ENCODE peak calls at places on chromosomes 7 and 10, in seven cellular contexts. One of them, this sample, is unnamed.

GRCh38 chr7:24980695-24981543 is 941 bp upstream of the OSBPL3 start:
- DNase-seq in uterus: peak; percentile 18
- DNase-seq in HepG2: no peak
- DNase-seq in stomach: peak; percentile 51
- DNase-seq in body of pancreas: peak; percentile 25
- DNase-seq in IMR-90: peak; percentile 36
- DNase-seq in A549: peak; percentile 34
- DNase-seq in this sample: peak; percentile 21

GRCh38 chr7:82183633-82184032 is 259.9 kb downstream of the CACNA2D1 start:
- DNase-seq in uterus: no peak
- DNase-seq in HepG2: no peak
- DNase-seq in stomach: no peak
- DNase-seq in body of pancreas: no peak
- DNase-seq in IMR-90: peak; percentile 87
- DNase-seq in A549: no peak
- DNase-seq in this sample: no peak

GRCh38 chr10:67114945-67115344 is 189.1 kb downstream of the LRRTM3 start:
- DNase-seq in uterus: no peak
- DNase-seq in HepG2: peak; percentile 71
- DNase-seq in stomach: no peak
- DNase-seq in body of pancreas: no peak
- DNase-seq in IMR-90: no peak
- DNase-seq in A549: peak; percentile 24
- DNase-seq in this sample: no peak

GRCh38 chr7:147509052-147509480 is 1081.5 kb upstream of the C7orf33 start:
- DNase-seq in uterus: no peak
- DNase-seq in HepG2: no peak
- DNase-seq in stomach: no peak
- DNase-seq in body of pancreas: no peak
- DNase-seq in IMR-90: peak; percentile 44
- DNase-seq in A549: peak; percentile 11
- DNase-seq in this sample: no peak

GRCh38 chr7:15848362-15848761 is 161.9 kb upstream of the MEOX2 start:
- DNase-seq in uterus: no peak
- DNase-seq in HepG2: no peak
- DNase-seq in stomach: no peak
- DNase-seq in body of pancreas: no peak
- DNase-seq in IMR-90: no peak
- DNase-seq in A549: no peak
- DNase-seq in this sample: no peak

GRCh38 chr7:105926131-105926530 is 36.9 kb upstream of the CDHR3 start:
- DNase-seq in uterus: no peak
- DNase-seq in HepG2: no peak
- DNase-seq in stomach: no peak
- DNase-seq in body of pancreas: no peak
- DNase-seq in IMR-90: no peak
- DNase-seq in A549: no peak
- DNase-seq in this sample: no peak

GRCh38 chr10:59838390-59838789 is 68.0 kb downstream of the CCDC6 start:
- DNase-seq in uterus: no peak
- DNase-seq in HepG2: no peak
- DNase-seq in stomach: no peak
- DNase-seq in body of pancreas: no peak
- DNase-seq in IMR-90: no peak
- DNase-seq in A549: no peak
- DNase-seq in this sample: no peak

GRCh38 chr10:5595591-5596590 is 70.5 kb downstream of the ASB13 start:
- DNase-seq in uterus: no peak
- DNase-seq in HepG2: no peak
- DNase-seq in stomach: no peak
- DNase-seq in body of pancreas: no peak
- DNase-seq in IMR-90: peak; percentile 93
- DNase-seq in A549: peak; percentile 69
- DNase-seq in this sample: no peak

GRCh38 chr10:17747883-17748550 is 4.0 kb upstream of the TMEM236 start:
- DNase-seq in uterus: no peak
- DNase-seq in HepG2: peak; percentile 18
- DNase-seq in stomach: peak; percentile 39
- DNase-seq in body of pancreas: peak; percentile 50
- DNase-seq in IMR-90: peak; percentile 15
- DNase-seq in A549: peak; percentile 10
- DNase-seq in this sample: no peak

GRCh38 chr7:123535517-123535916 is 1.1 kb upstream of the IQUB start:
- DNase-seq in uterus: no peak
- DNase-seq in HepG2: no peak
- DNase-seq in stomach: no peak
- DNase-seq in body of pancreas: no peak
- DNase-seq in IMR-90: no peak
- DNase-seq in A549: no peak
- DNase-seq in this sample: peak; percentile 25

GRCh38 chr10:104293021-104293420 is 24.0 kb downstream of the GSTO2 start:
- DNase-seq in uterus: no peak
- DNase-seq in HepG2: no peak
- DNase-seq in stomach: no peak
- DNase-seq in body of pancreas: no peak
- DNase-seq in IMR-90: peak; percentile 82
- DNase-seq in A549: no peak
- DNase-seq in this sample: no peak

GRCh38 chr7:155824195-155824915 is 12.1 kb upstream of the SHH start:
- DNase-seq in uterus: no peak
- DNase-seq in HepG2: no peak
- DNase-seq in stomach: peak; percentile 80
- DNase-seq in body of pancreas: no peak
- DNase-seq in IMR-90: peak; percentile 23
- DNase-seq in A549: no peak
- DNase-seq in this sample: no peak

GRCh38 chr10:22681783-22682183 is 32.6 kb downstream of the PIP4K2A start:
- DNase-seq in uterus: no peak
- DNase-seq in HepG2: peak; percentile 85
- DNase-seq in stomach: no peak
- DNase-seq in body of pancreas: peak; percentile 40
- DNase-seq in IMR-90: peak; percentile 74
- DNase-seq in A549: peak; percentile 69
- DNase-seq in this sample: no peak

GRCh38 chr10:2658780-2659179 is 408.6 kb upstream of the PFKP start:
- DNase-seq in uterus: no peak
- DNase-seq in HepG2: no peak
- DNase-seq in stomach: no peak
- DNase-seq in body of pancreas: no peak
- DNase-seq in IMR-90: no peak
- DNase-seq in A549: no peak
- DNase-seq in this sample: no peak

GRCh38 chr10:11430421-11431275 is 180.8 kb downstream of the USP6NL start:
- DNase-seq in uterus: no peak
- DNase-seq in HepG2: no peak
- DNase-seq in stomach: no peak
- DNase-seq in body of pancreas: no peak
- DNase-seq in IMR-90: no peak
- DNase-seq in A549: no peak
- DNase-seq in this sample: no peak

GRCh38 chr10:119205926-119206602 is 1.3 kb upstream of the GRK5 start:
- DNase-seq in uterus: no peak
- DNase-seq in HepG2: peak; percentile 83
- DNase-seq in stomach: peak; percentile 59
- DNase-seq in body of pancreas: peak; percentile 66
- DNase-seq in IMR-90: no peak
- DNase-seq in A549: peak; percentile 69
- DNase-seq in this sample: peak; percentile 68

GRCh38 chr7:82204694-82205093 is 238.9 kb downstream of the CACNA2D1 start:
- DNase-seq in uterus: no peak
- DNase-seq in HepG2: no peak
- DNase-seq in stomach: no peak
- DNase-seq in body of pancreas: no peak
- DNase-seq in IMR-90: peak; percentile 92
- DNase-seq in A549: peak; percentile 57
- DNase-seq in this sample: no peak

GRCh38 chr7:69756235-69756634 is 158.0 kb downstream of the AUTS2 start:
- DNase-seq in uterus: no peak
- DNase-seq in HepG2: no peak
- DNase-seq in stomach: no peak
- DNase-seq in body of pancreas: no peak
- DNase-seq in IMR-90: no peak
- DNase-seq in A549: no peak
- DNase-seq in this sample: no peak

GRCh38 chr10:119644994-119645393 is 6.2 kb upstream of the BAG3 start:
- DNase-seq in uterus: no peak
- DNase-seq in HepG2: no peak
- DNase-seq in stomach: no peak
- DNase-seq in body of pancreas: no peak
- DNase-seq in IMR-90: no peak
- DNase-seq in A549: no peak
- DNase-seq in this sample: no peak

GRCh38 chr7:150879345-150879744 is 27.0 kb downstream of the AOC1 start:
- DNase-seq in uterus: no peak
- DNase-seq in HepG2: no peak
- DNase-seq in stomach: no peak
- DNase-seq in body of pancreas: no peak
- DNase-seq in IMR-90: no peak
- DNase-seq in A549: no peak
- DNase-seq in this sample: no peak

GRCh38 chr10:3723706-3724225 is 61.2 kb downstream of the KLF6 start:
- DNase-seq in uterus: no peak
- DNase-seq in HepG2: no peak
- DNase-seq in stomach: no peak
- DNase-seq in body of pancreas: no peak
- DNase-seq in IMR-90: no peak
- DNase-seq in A549: no peak
- DNase-seq in this sample: no peak

GRCh38 chr7:143398616-143399015 is 10.0 kb downstream of the EPHA1 start:
- DNase-seq in uterus: no peak
- DNase-seq in HepG2: no peak
- DNase-seq in stomach: no peak
- DNase-seq in body of pancreas: no peak
- DNase-seq in IMR-90: no peak
- DNase-seq in A549: no peak
- DNase-seq in this sample: no peak

GRCh38 chr7:105306160-105306784 is 82.4 kb downstream of the SRPK2 start:
- DNase-seq in uterus: no peak
- DNase-seq in HepG2: no peak
- DNase-seq in stomach: no peak
- DNase-seq in body of pancreas: no peak
- DNase-seq in IMR-90: no peak
- DNase-seq in A549: no peak
- DNase-seq in this sample: no peak

GRCh38 chr10:102267748-102268147 is 22.4 kb downstream of the GBF1 start:
- DNase-seq in uterus: no peak
- DNase-seq in HepG2: no peak
- DNase-seq in stomach: no peak
- DNase-seq in body of pancreas: no peak
- DNase-seq in IMR-90: peak; percentile 83
- DNase-seq in A549: no peak
- DNase-seq in this sample: no peak

GRCh38 chr10:814536-815302 is 116.8 kb downstream of the LARP4B start:
- DNase-seq in uterus: no peak
- DNase-seq in HepG2: no peak
- DNase-seq in stomach: no peak
- DNase-seq in body of pancreas: no peak
- DNase-seq in IMR-90: no peak
- DNase-seq in A549: no peak
- DNase-seq in this sample: no peak

GRCh38 chr7:46383605-46384004 is 462.5 kb upstream of the IGFBP3 start:
- DNase-seq in uterus: no peak
- DNase-seq in HepG2: no peak
- DNase-seq in stomach: no peak
- DNase-seq in body of pancreas: no peak
- DNase-seq in IMR-90: peak; percentile 58
- DNase-seq in A549: no peak
- DNase-seq in this sample: no peak

GRCh38 chr7:36266683-36267082 is 113.6 kb downstream of the EEPD1 start:
- DNase-seq in uterus: no peak
- DNase-seq in HepG2: peak; percentile 48
- DNase-seq in stomach: no peak
- DNase-seq in body of pancreas: no peak
- DNase-seq in IMR-90: no peak
- DNase-seq in A549: peak; percentile 24
- DNase-seq in this sample: no peak

GRCh38 chr7:137953692-137954470 is 48.0 kb downstream of the CREB3L2 start:
- DNase-seq in uterus: no peak
- DNase-seq in HepG2: no peak
- DNase-seq in stomach: no peak
- DNase-seq in body of pancreas: no peak
- DNase-seq in IMR-90: peak; percentile 84
- DNase-seq in A549: peak; percentile 90
- DNase-seq in this sample: no peak
- H3K27ac ChIP-seq in uterus: peak overlapping the region; percentile 91
- H3K27ac ChIP-seq in HepG2: peak overlapping the region; percentile 20
- H3K27ac ChIP-seq in stomach: peak overlapping the region; percentile 86
- H3K27ac ChIP-seq in body of pancreas: peak overlapping the region; percentile 13
- H3K27ac ChIP-seq in IMR-90: no peak overlapping the region
- H3K27ac ChIP-seq in A549: peak overlapping the region; percentile 82
- H3K27ac ChIP-seq in this sample: no peak overlapping the region

DNA sequence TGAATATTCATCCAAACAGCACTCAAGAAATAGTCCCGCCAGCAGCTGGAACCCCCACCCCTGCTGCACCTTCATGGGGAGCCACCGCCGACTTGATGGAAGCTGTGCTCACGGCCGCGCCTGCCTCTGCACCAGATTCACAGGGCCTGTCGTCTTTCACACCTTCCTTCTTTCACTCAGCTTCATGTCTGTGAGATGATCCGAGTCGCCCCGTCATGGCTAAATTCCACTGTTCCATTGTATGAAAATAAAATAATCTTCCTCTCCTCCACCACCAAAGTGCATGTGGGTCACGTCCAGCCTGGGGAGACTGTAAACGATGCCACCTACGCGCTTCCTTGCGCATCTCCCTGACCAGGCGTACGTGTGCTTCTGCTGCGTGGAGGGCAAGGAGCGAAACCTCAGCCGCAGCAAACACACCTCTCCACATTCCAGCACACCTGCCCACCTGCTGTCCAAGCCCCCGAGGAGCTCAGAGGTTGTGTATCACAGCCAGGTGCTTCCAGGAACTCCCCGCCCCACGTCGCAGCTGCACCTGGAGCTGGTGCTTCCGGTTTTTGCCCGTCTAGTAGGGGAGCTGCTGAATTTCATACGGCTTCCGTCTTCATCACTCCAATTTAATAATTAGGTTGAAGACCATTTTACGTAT is 137.0 kb downstream of the PTPRN2 start:
- DNase-seq in uterus: no peak
- DNase-seq in HepG2: no peak
- DNase-seq in stomach: no peak
- DNase-seq in body of pancreas: no peak
- DNase-seq in IMR-90: no peak
- DNase-seq in A549: no peak
- DNase-seq in this sample: no peak
- H3K9me3 ChIP-seq in uterus: no peaks in the 10 kb centered on the region
- H3K9me3 ChIP-seq in HepG2: no peaks in the 10 kb centered on the region
- H3K9me3 ChIP-seq in stomach: no peaks in the 10 kb centered on the region
- H3K9me3 ChIP-seq in body of pancreas: no peaks in the 10 kb centered on the region
- H3K9me3 ChIP-seq in IMR-90: peaks cover 51% of the 10 kb centered on the region
- H3K9me3 ChIP-seq in A549: no peaks in the 10 kb centered on the region
- H3K9me3 ChIP-seq in this sample: no peaks in the 10 kb centered on the region

GRCh38 chr10:12448340-12448728 is 99.0 kb downstream of the CAMK1D start:
- DNase-seq in uterus: no peak
- DNase-seq in HepG2: no peak
- DNase-seq in stomach: no peak
- DNase-seq in body of pancreas: no peak
- DNase-seq in IMR-90: no peak
- DNase-seq in A549: peak; percentile 16
- DNase-seq in this sample: no peak
- TF ChIP-seq POLR2A in uterus: no peak
- TF ChIP-seq POLR2A in HepG2: no peak
- TF ChIP-seq POLR2A in stomach: no peak
- TF ChIP-seq POLR2A in body of pancreas: no peak
- TF ChIP-seq POLR2A in IMR-90: no peak
- TF ChIP-seq POLR2A in A549: no peak
- TF ChIP-seq POLR2A in this sample: no peak

GRCh38 chr7:74479066-74479781 is 25.5 kb downstream of the GTF2IRD1 start:
- DNase-seq in uterus: peak; percentile 35
- DNase-seq in HepG2: no peak
- DNase-seq in stomach: peak; percentile 53
- DNase-seq in body of pancreas: peak; percentile 69
- DNase-seq in IMR-90: peak; percentile 27
- DNase-seq in A549: no peak
- DNase-seq in this sample: peak; percentile 50
- H3K27ac ChIP-seq in uterus: peak overlapping the region; percentile 97
- H3K27ac ChIP-seq in HepG2: no peak overlapping the region
- H3K27ac ChIP-seq in stomach: peak overlapping the region; percentile 98
- H3K27ac ChIP-seq in body of pancreas: peak overlapping the region; percentile 88
- H3K27ac ChIP-seq in IMR-90: peak overlapping the region; percentile 38
- H3K27ac ChIP-seq in A549: peak overlapping the region; percentile 93
- H3K27ac ChIP-seq in this sample: peak overlapping the region; percentile 97